ENCODE peak calls at places on chromosomes 5 and 9, in six cellular contexts. J is transverse colon, F is psoas muscle, I is kidney, U is SK-N-SH, A is ovary. M is an unnamed sample. For H3K4me1, the result is how much of the 10 kb centered on the place peaks cover.

GRCh38 chr5:88063813-88064212 is 204.8 kb downstream of the TMEM161B start:
- DNase-seq in A (no peak), J (no peak), U (no peak), I (no peak), F (no peak), M (no peak)

GRCh38 chr5:96247097-96247675 is 185.9 kb downstream of the PCSK1 start:
- DNase-seq in F (no peak), U (no peak), A (no peak), J (no peak), I (no peak), M (no peak)

GRCh38 chr9:127890053-127890452 is 9.3 kb downstream of the ST6GALNAC6 start:
- DNase-seq in J (no peak), A (no peak), U (no peak), F (no peak), I (no peak), M (no peak)

GRCh38 chr5:137635521-137635921 is 100.4 kb downstream of the KLHL3 start:
- DNase-seq in J (no peak), I (no peak), A (no peak), U (no peak), F (no peak), M (no peak)

GRCh38 chr5:100409538-100409937 is 125.6 kb upstream of the FAM174A start:
- DNase-seq in F (no peak), U (no peak), J (no peak), I (no peak), A (no peak), M (no peak)

GRCh38 chr5:173638126-173638525 is 21.7 kb upstream of the BOD1 start:
- DNase-seq in A (no peak), I (no peak), F (no peak), U (no peak), J (no peak), M (no peak)

GRCh38 chr9:97571664-97572063 is 61.5 kb downstream of the TSTD2 start:
- DNase-seq in F (peak), J (no peak), A (no peak), U (peak), I (no peak), M (no peak)

GRCh38 chr5:167452186-167452585 is 839.3 kb upstream of the WWC1 start:
- DNase-seq in A (no peak), F (no peak), U (no peak), J (no peak), I (no peak), M (no peak)

GRCh38 chr5:154972476-154973080 is 31.7 kb downstream of the MRPL22 start:
- DNase-seq in I (no peak), U (peak), F (no peak), A (peak), J (no peak), M (peak)

GRCh38 chr9:76557674-76558073 is 98.7 kb downstream of the GCNT1 start:
- DNase-seq in I (no peak), A (no peak), J (no peak), U (no peak), F (no peak), M (no peak)

GRCh38 chr9:78167356-78167755 is 68.5 kb upstream of the CEP78 start:
- DNase-seq in J (peak), I (no peak), F (no peak), A (no peak), U (no peak), M (no peak)

GRCh38 chr5:168777651-168778050 is 198.5 kb upstream of the PANK3 start:
- DNase-seq in F (no peak), U (no peak), J (no peak), A (no peak), I (no peak), M (no peak)

GRCh38 chr5:80960531-80961375 is 590 bp downstream of the RASGRF2 start:
- DNase-seq in F (no peak), I (peak), A (peak), U (peak), J (peak), M (peak)
- TF ChIP-seq CTCF in F (no peak), I (peak), A (no peak), U (no peak), J (no peak), M (no peak)

DNA sequence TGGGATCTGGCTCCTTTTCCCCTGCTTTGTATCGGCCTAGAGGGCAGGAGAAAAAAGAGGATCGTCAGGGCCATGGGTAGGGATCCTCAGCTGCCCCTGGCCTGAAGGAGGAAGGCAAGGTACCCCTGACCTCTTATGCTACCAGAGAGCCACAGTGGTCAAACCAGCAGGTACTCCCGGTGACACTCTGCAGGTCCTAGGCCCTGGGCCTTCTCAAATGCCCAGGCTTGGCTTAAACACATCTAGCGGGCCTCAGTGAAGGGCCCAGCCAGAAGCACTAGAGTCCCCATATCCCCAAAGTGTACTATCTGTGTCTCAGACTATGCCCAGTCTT is 3.5 kb downstream of the IRF1 start:
- DNase-seq in A (peak), J (peak), I (peak), U (no peak), F (no peak), M (no peak)
- H3K4me1 ChIP-seq in A (under half), J (under half), I (under half), U (under half), F (under half), M (under half)

DNA sequence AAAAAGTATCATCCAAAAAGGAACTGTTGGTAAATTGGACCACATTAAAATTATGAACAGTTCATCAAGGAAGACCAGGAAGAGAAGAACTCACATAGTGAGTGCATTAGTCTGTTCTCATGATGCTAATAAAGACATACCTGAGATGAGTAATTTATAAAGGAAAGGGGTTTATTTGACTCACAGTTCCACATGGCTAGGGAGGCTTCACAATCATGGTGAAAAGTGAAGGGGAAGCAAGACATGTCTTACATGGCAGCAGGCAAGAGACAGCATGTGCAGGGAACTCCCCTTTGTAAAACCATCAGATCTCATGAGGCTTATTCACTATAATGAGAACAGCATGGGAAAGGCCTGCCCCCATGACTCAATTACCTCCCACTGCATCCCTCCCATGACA is 135.9 kb upstream of the MAN2A1 start:
- DNase-seq in U (no peak), J (no peak), A (no peak), F (no peak), I (no peak), M (no peak)
- TF ChIP-seq CTCF in U (no peak), J (no peak), A (no peak), F (no peak), I (no peak), M (no peak)

GRCh38 chr5:109467058-109467457 is 57.3 kb upstream of the PJA2 start:
- DNase-seq in J (no peak), U (no peak), F (no peak), I (no peak), A (no peak), M (no peak)

GRCh38 chr5:109470263-109470662 is 60.5 kb upstream of the PJA2 start:
- DNase-seq in U (no peak), I (no peak), F (no peak), J (no peak), A (no peak), M (no peak)

DNA sequence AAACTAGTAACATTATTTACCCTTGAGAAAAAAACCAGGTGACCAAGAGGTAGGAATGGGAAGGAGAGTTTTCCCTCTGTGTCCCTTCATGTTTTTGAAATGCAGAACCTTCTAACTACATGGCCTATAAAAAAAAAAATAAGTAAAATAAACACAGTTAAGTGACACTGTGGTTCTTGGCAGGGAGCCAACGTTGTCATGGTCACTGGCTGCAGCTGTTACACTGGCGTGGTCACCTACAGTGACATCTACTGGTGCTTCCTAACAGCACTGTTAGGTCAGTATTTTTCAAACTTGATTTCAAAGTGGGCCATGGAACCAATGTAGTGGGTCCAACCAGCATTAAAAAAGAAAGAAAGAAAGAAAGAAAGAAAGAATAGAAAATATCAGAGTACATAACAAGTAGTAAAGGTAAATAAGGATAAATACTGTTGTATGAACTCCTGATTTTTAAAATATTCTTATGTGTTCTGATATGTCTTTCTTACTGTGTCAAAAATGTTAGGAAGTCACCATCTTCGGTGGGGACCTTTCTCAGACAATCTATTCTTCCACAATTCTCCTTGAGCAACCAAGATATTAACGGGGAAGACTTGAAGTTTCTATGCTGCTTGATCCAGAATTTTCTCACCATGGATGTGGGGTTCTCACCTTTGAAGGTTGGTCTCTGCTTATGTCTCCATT is 59.1 kb upstream of the PJA2 start:
- DNase-seq in A (peak), U (peak), J (peak), F (peak), I (peak), M (peak)
- H3K4me1 ChIP-seq in A (under half), U (under half), J (under half), F (under half), I (under half), M (under half)